ENCODE peak calls at places on chromosomes 16 and 17, in four cellular contexts. F, E, P and M are unnamed samples. For H3K4me1, the result is how much of the 10 kb centered on the place peaks cover.

GRCh38 chr17:31400481-31400950 is 9.0 kb downstream of the RAB11FIP4 start:
- DNase-seq in E (no peak), F (no peak), P (no peak), M (peak)

GRCh38 chr16:21598676-21599157 is 660 bp upstream of the METTL9 start:
- DNase-seq in F (no peak), P (no peak), E (no peak), M (no peak)

GRCh38 chr17:61353615-61354014 is 46.0 kb upstream of the TBX2 start:
- DNase-seq in F (no peak), P (no peak), E (no peak), M (no peak)

GRCh38 chr16:54213322-54213721 is 73.3 kb downstream of the IRX3 start:
- DNase-seq in P (no peak), E (no peak), F (no peak), M (no peak)

GRCh38 chr17:57379237-57380054 is 123.1 kb downstream of the MSI2 start:
- DNase-seq in E (peak), P (peak), F (no peak), M (peak)

GRCh38 chr16:53083123-53083522 is 28.3 kb downstream of the CHD9 start:
- DNase-seq in F (no peak), E (no peak), P (no peak), M (no peak)

GRCh38 chr17:49850772-49851386 is 3.0 kb upstream of the TAC4 start:
- DNase-seq in F (no peak), E (no peak), P (no peak), M (peak)

GRCh38 chr16:28845173-28846079 is 722 bp downstream of the TUFM start:
- DNase-seq in F (peak), E (peak), P (no peak), M (no peak)

GRCh38 chr17:49390548-49391324 is 23.9 kb downstream of the PHB1 start:
- DNase-seq in P (no peak), E (peak), F (no peak), M (no peak)

GRCh38 chr16:1642148-1642547 is 30.0 kb downstream of the CRAMP1 start:
- DNase-seq in F (no peak), E (no peak), P (no peak), M (no peak)

GRCh38 chr17:77473615-77474226 is 333.0 kb downstream of the SEC14L1 start:
- DNase-seq in P (no peak), E (no peak), F (no peak), M (no peak)

GRCh38 chr17:41329279-41329925 is 13.9 kb upstream of the KRTAP17-1 start:
- DNase-seq in P (peak), F (peak), E (peak), M (peak)

GRCh38 chr16:73949574-73950348 is 346.9 kb upstream of the PSMD7 start:
- DNase-seq in F (no peak), P (no peak), E (peak), M (no peak)

GRCh38 chr16:65727534-65728137 is 605.8 kb upstream of the CDH11 start:
- DNase-seq in F (no peak), E (no peak), P (no peak), M (no peak)
- H2BK12ac ChIP-seq in F (no peak), E (no peak), P (no peak), M (no peak)

GRCh38 chr17:40313660-40314556 is 4.9 kb downstream of the RARA start:
- DNase-seq in E (no peak), P (no peak), F (no peak), M (no peak)
- H3K4me1 ChIP-seq in E (half or more), P (under half), F (under half), M (under half)

GRCh38 chr17:80898706-80899105 is 92.9 kb upstream of the CHMP6 start:
- DNase-seq in P (no peak), F (no peak), E (no peak), M (no peak)
- H4K91ac ChIP-seq in P (no peak), F (no peak), E (no peak), M (no peak)

GRCh38 chr16:72369273-72369672 is 197.3 kb upstream of the PMFBP1 start:
- DNase-seq in E (no peak), P (no peak), F (no peak), M (no peak)
- H2BK12ac ChIP-seq in E (no peak), P (no peak), F (no peak), M (no peak)

DNA sequence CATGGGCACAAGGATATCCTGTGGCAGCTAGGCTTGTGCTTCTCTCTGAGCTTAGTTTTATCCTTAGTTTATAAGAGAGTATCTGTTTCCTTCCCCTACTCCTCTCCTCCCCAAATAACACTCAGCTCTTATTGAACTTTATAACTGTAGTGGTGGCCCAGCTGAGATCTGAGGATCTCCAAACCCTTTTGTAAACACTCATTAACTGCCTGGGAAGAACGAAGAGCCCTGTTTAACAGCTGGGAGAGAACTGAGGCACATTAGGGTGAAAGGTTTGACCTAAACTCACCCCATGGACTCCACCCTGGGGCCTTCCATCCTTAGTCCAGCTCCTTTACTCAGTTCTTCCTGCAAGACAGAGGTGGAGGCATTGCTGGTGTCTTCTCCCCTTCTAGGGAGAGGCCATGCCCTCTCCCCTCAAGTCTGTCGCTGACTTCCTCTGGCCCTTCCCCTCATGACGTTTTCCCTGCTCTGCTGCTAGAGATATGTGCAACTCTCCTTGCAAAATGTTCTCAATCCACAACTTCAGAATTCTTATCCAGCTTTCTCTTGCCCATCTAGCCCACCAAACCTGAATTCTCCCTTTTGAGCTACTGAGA is 1.2 kb upstream of the RARA start:
- DNase-seq in P (no peak), E (peak), F (no peak), M (no peak)
- H3K4me1 ChIP-seq in P (under half), E (half or more), F (under half), M (under half)

DNA sequence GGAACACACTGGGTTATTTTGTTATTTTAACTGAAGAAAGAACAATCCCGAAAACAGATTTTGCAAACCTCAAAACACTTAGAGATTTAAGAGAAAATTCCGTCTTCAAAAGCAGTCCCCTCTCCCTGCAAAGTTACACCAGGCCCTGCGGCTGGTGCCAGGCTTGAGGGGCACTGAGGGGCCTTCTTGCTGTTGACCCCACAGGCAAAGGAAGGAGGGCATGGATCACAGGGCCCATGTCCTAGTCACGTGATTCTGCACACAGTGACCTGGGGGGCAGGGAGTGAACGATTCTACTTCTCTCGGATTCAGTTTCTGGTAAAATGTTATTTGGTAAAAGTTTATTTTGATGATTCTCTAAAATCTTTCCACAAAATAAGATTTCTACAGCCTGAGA is 55.3 kb upstream of the FASN start:
- DNase-seq in E (no peak), P (no peak), F (no peak), M (no peak)
- H4K91ac ChIP-seq in E (no peak), P (no peak), F (no peak), M (no peak)

GRCh38 chr17:66955821-66956220 is 8.7 kb upstream of the CACNG4 start:
- DNase-seq in P (no peak), E (no peak), F (no peak), M (no peak)
- H2BK12ac ChIP-seq in P (no peak), E (no peak), F (no peak), M (no peak)

GRCh38 chr17:1485748-1486376 is 6.6 kb downstream of the MYO1C start:
- DNase-seq in P (no peak), F (no peak), E (peak), M (peak)
- H3K4me1 ChIP-seq in P (under half), F (under half), E (under half), M (under half)

DNA sequence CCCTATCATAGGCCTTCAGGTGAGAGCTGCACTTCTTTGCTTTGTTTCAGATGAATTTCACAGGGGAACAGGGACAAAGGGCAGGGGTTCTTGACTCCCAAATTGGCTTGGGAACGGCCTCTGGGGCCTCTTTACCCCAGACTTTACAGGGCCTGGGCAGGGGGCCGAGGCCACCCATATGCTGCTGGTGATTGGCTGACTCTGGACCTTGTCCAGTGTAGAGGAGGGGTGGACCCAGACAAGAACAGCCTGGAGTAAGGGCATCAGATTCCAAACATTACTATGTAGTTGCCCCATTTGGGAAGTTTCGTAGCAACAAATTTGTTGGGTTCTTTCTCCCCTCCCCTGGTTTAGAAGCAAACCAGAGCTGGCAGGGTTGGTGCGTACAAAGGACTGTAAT is 145.4 kb downstream of the NTN1 start:
- DNase-seq in F (no peak), P (no peak), E (no peak), M (no peak)
- H4K91ac ChIP-seq in F (no peak), P (no peak), E (no peak), M (no peak)

GRCh38 chr16:11625769-11626168 is 39.0 kb upstream of the LITAF start:
- DNase-seq in E (no peak), P (no peak), F (no peak), M (no peak)

GRCh38 chr16:11627822-11628457 is 40.3 kb upstream of the SNN start:
- DNase-seq in P (no peak), E (no peak), F (no peak), M (no peak)

GRCh38 chr16:11627292-11627663 is 40.6 kb upstream of the LITAF start:
- DNase-seq in E (no peak), P (no peak), F (no peak), M (no peak)

GRCh38 chr16:11624645-11625607 is 38.2 kb upstream of the LITAF start:
- DNase-seq in P (no peak), F (no peak), E (no peak), M (no peak)

DNA sequence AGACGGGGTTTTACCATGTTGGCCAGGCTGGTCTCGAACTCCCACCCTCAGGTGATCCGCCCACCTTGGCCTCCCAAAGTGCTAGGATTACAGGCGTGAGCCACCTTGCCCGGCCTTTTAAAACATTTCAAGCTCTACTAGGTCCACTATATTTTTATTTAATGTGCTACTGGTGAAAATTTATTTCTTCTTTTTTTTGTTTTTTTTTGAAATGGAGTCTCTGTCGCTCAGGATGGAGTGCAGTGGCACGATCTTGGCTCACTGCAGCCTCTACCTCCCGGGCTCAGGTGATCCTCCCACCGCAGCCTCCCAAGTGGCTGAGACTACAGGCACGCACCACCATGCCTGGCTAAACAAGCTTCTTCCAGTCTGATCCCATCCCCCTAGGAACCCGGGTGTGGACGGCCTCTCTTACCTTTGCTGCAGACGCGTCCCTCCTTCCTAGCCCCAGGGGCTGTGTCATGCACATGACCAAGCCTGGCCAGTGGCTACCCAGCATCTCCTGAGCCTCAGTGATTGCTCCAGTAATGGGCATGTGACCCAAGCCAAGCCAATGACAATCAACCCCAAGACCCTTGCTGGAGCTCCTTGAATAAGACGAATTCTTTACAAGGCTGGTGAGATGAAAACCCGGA is 40.1 kb upstream of the LITAF start:
- DNase-seq in P (no peak), E (no peak), F (no peak), M (no peak)
- H2BK12ac ChIP-seq in P (no peak), E (no peak), F (peak), M (no peak)